ENCODE peak calls at places on chromosomes 5 and 9, in five cellular contexts. One of them, this sample, is unnamed. For H3K27me3, the result is how much of the 10 kb centered on the place peaks cover.

GRCh38 chr9:113593682-113594281 is 130.3 kb downstream of the RGS3 start:
- DNase-seq in keratinocyte: peak
- DNase-seq in AG04450: peak
- DNase-seq in WERI-Rb-1: peak
- DNase-seq in MM.1S: no peak
- DNase-seq in this sample: no peak

GRCh38 chr9:100670719-100671118 is 92.8 kb downstream of the CAVIN4 start:
- DNase-seq in keratinocyte: no peak
- DNase-seq in AG04450: no peak
- DNase-seq in WERI-Rb-1: no peak
- DNase-seq in MM.1S: no peak
- DNase-seq in this sample: no peak

GRCh38 chr5:150582281-150582791 is 58.1 kb upstream of the SYNPO start:
- DNase-seq in AG04450: peak
- DNase-seq in WERI-Rb-1: no peak
- DNase-seq in keratinocyte: no peak
- DNase-seq in MM.1S: no peak
- DNase-seq in this sample: no peak

GRCh38 chr5:125992050-125992449 is 431.2 kb upstream of the GRAMD2B start:
- DNase-seq in MM.1S: no peak
- DNase-seq in keratinocyte: no peak
- DNase-seq in AG04450: no peak
- DNase-seq in WERI-Rb-1: no peak
- DNase-seq in this sample: no peak

GRCh38 chr9:127887792-127888191 is 10.3 kb upstream of the AK1 start:
- DNase-seq in keratinocyte: no peak
- DNase-seq in MM.1S: no peak
- DNase-seq in WERI-Rb-1: no peak
- DNase-seq in AG04450: no peak
- DNase-seq in this sample: no peak

GRCh38 chr5:1943481-1943880 is 60.8 kb upstream of the IRX4 start:
- DNase-seq in WERI-Rb-1: no peak
- DNase-seq in keratinocyte: no peak
- DNase-seq in MM.1S: no peak
- DNase-seq in AG04450: no peak
- DNase-seq in this sample: no peak

GRCh38 chr5:121949885-121950284 is 11.9 kb upstream of the SRFBP1 start:
- DNase-seq in WERI-Rb-1: peak
- DNase-seq in MM.1S: peak
- DNase-seq in AG04450: peak
- DNase-seq in keratinocyte: no peak
- DNase-seq in this sample: no peak

GRCh38 chr5:172864161-172864560 is 30.1 kb downstream of the ERGIC1 start:
- DNase-seq in AG04450: no peak
- DNase-seq in WERI-Rb-1: no peak
- DNase-seq in keratinocyte: no peak
- DNase-seq in MM.1S: no peak
- DNase-seq in this sample: no peak

GRCh38 chr5:140011297-140011802 is 31.7 kb downstream of the NRG2 start:
- DNase-seq in keratinocyte: no peak
- DNase-seq in MM.1S: peak
- DNase-seq in WERI-Rb-1: peak
- DNase-seq in AG04450: no peak
- DNase-seq in this sample: no peak

GRCh38 chr5:56974241-56974640 is 22.3 kb upstream of the MIER3 start:
- DNase-seq in WERI-Rb-1: no peak
- DNase-seq in AG04450: no peak
- DNase-seq in keratinocyte: no peak
- DNase-seq in MM.1S: no peak
- DNase-seq in this sample: no peak

GRCh38 chr5:156119692-156120091 is 207.3 kb upstream of the SGCD start:
- DNase-seq in keratinocyte: no peak
- DNase-seq in WERI-Rb-1: no peak
- DNase-seq in AG04450: no peak
- DNase-seq in MM.1S: no peak
- DNase-seq in this sample: no peak

GRCh38 chr5:108487951-108488350 is 106.1 kb upstream of the FBXL17 start:
- DNase-seq in AG04450: no peak
- DNase-seq in MM.1S: no peak
- DNase-seq in WERI-Rb-1: no peak
- DNase-seq in keratinocyte: no peak
- DNase-seq in this sample: no peak

GRCh38 chr9:91790912-91791311 is 159.1 kb downstream of the ROR2 start:
- DNase-seq in WERI-Rb-1: no peak
- DNase-seq in keratinocyte: no peak
- DNase-seq in AG04450: no peak
- DNase-seq in MM.1S: no peak
- DNase-seq in this sample: no peak

GRCh38 chr9:15642369-15642962 is 89.6 kb downstream of the CCDC171 start:
- DNase-seq in AG04450: peak
- DNase-seq in WERI-Rb-1: no peak
- DNase-seq in keratinocyte: no peak
- DNase-seq in MM.1S: peak
- DNase-seq in this sample: no peak

GRCh38 chr5:150109921-150110320 is 23.6 kb upstream of the CSF1R start:
- DNase-seq in MM.1S: no peak
- DNase-seq in AG04450: no peak
- DNase-seq in WERI-Rb-1: peak
- DNase-seq in keratinocyte: no peak
- DNase-seq in this sample: no peak

GRCh38 chr5:10250804-10251276 is 760 bp downstream of the CCT5 start:
- DNase-seq in WERI-Rb-1: no peak
- DNase-seq in AG04450: no peak
- DNase-seq in keratinocyte: no peak
- DNase-seq in MM.1S: peak
- DNase-seq in this sample: no peak

GRCh38 chr5:111170279-111170678 is 53.9 kb upstream of the CAMK4 start:
- DNase-seq in WERI-Rb-1: no peak
- DNase-seq in keratinocyte: no peak
- DNase-seq in AG04450: no peak
- DNase-seq in MM.1S: no peak
- DNase-seq in this sample: no peak

GRCh38 chr5:53288511-53288910 is 179.0 kb upstream of the MOCS2 start:
- DNase-seq in AG04450: no peak
- DNase-seq in WERI-Rb-1: no peak
- DNase-seq in keratinocyte: peak
- DNase-seq in MM.1S: no peak
- DNase-seq in this sample: no peak

GRCh38 chr5:6158974-6159863 is 219.1 kb downstream of the MED10 start:
- DNase-seq in AG04450: no peak
- DNase-seq in keratinocyte: peak
- DNase-seq in MM.1S: no peak
- DNase-seq in WERI-Rb-1: no peak
- DNase-seq in this sample: no peak

GRCh38 chr5:42377496-42377895 is 45.7 kb upstream of the GHR start:
- DNase-seq in MM.1S: no peak
- DNase-seq in AG04450: no peak
- DNase-seq in WERI-Rb-1: no peak
- DNase-seq in keratinocyte: no peak
- DNase-seq in this sample: no peak

GRCh38 chr5:32320576-32320975 is 7.8 kb upstream of the MTMR12 start:
- DNase-seq in AG04450: no peak
- DNase-seq in keratinocyte: no peak
- DNase-seq in MM.1S: no peak
- DNase-seq in WERI-Rb-1: no peak
- DNase-seq in this sample: no peak

GRCh38 chr5:33049845-33050244 is 338.7 kb downstream of the NPR3 start:
- DNase-seq in MM.1S: no peak
- DNase-seq in keratinocyte: peak
- DNase-seq in WERI-Rb-1: no peak
- DNase-seq in AG04450: no peak
- DNase-seq in this sample: no peak

GRCh38 chr9:86135374-86135773 is 36.0 kb upstream of the GOLM1 start:
- DNase-seq in keratinocyte: no peak
- DNase-seq in WERI-Rb-1: no peak
- DNase-seq in MM.1S: no peak
- DNase-seq in AG04450: no peak
- DNase-seq in this sample: no peak

GRCh38 chr5:16378762-16379161 is 86.8 kb downstream of the ZNF622 start:
- DNase-seq in WERI-Rb-1: no peak
- DNase-seq in AG04450: no peak
- DNase-seq in keratinocyte: no peak
- DNase-seq in MM.1S: no peak
- DNase-seq in this sample: no peak

GRCh38 chr9:124011460-124012301 is at the start of gene LHX2:
- DNase-seq in keratinocyte: peak
- DNase-seq in MM.1S: peak
- DNase-seq in WERI-Rb-1: no peak
- DNase-seq in AG04450: no peak
- DNase-seq in this sample: no peak

GRCh38 chr9:109574061-109574882 is 76.2 kb upstream of the PTPN3 start:
- DNase-seq in MM.1S: peak
- DNase-seq in WERI-Rb-1: peak
- DNase-seq in AG04450: peak
- DNase-seq in keratinocyte: no peak
- DNase-seq in this sample: no peak

GRCh38 chr9:133169102-133169501 is 5.4 kb upstream of the GBGT1 start:
- DNase-seq in AG04450: no peak
- DNase-seq in MM.1S: no peak
- DNase-seq in keratinocyte: no peak
- DNase-seq in WERI-Rb-1: no peak
- DNase-seq in this sample: no peak
- H3K27ac ChIP-seq in AG04450: no peak
- H3K27ac ChIP-seq in MM.1S: no peak
- H3K27ac ChIP-seq in keratinocyte: no peak
- H3K27ac ChIP-seq in WERI-Rb-1: no peak
- H3K27ac ChIP-seq in this sample: no peak

GRCh38 chr9:111803924-111804323 is 9.2 kb upstream of the SHOC1 start:
- DNase-seq in WERI-Rb-1: no peak
- DNase-seq in MM.1S: peak
- DNase-seq in keratinocyte: no peak
- DNase-seq in AG04450: no peak
- DNase-seq in this sample: no peak

GRCh38 chr9:111805262-111805661 is 10.5 kb upstream of the SHOC1 start:
- DNase-seq in keratinocyte: no peak
- DNase-seq in WERI-Rb-1: no peak
- DNase-seq in AG04450: no peak
- DNase-seq in MM.1S: no peak
- DNase-seq in this sample: no peak

GRCh38 chr9:111804636-111805035 is 9.9 kb upstream of the SHOC1 start:
- DNase-seq in WERI-Rb-1: no peak
- DNase-seq in MM.1S: no peak
- DNase-seq in keratinocyte: no peak
- DNase-seq in AG04450: no peak
- DNase-seq in this sample: no peak

GRCh38 chr9:111805841-111806241 is 11.1 kb upstream of the SHOC1 start:
- DNase-seq in MM.1S: no peak
- DNase-seq in keratinocyte: peak
- DNase-seq in AG04450: no peak
- DNase-seq in WERI-Rb-1: no peak
- DNase-seq in this sample: no peak

DNA sequence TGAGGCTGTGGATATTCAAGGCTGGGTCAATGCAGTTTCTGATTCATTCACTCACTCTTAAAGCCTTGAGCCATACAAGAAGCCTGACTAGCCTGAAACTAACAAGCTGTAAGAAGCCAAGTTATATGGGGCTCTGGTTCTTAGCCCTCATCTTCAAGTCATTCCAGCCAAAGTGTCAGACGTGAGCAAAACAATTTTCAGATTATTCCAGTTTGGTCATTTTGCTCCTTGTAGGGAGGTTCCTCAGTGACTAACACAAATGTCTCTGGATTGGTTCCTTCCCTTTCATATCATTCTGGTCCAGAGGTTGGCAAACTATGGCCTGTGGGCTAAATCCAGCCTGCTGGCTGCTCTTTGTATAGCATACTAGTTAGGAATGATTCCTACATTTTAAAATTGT is 12.5 kb upstream of the SHOC1 start:
- DNase-seq in WERI-Rb-1: no peak
- DNase-seq in keratinocyte: no peak
- DNase-seq in AG04450: no peak
- DNase-seq in MM.1S: no peak
- DNase-seq in this sample: no peak
- TF ChIP-seq CTCF in WERI-Rb-1: no peak
- TF ChIP-seq CTCF in keratinocyte: no peak
- TF ChIP-seq CTCF in AG04450: no peak
- TF ChIP-seq CTCF in MM.1S: no peak
- TF ChIP-seq CTCF in this sample: no peak

DNA sequence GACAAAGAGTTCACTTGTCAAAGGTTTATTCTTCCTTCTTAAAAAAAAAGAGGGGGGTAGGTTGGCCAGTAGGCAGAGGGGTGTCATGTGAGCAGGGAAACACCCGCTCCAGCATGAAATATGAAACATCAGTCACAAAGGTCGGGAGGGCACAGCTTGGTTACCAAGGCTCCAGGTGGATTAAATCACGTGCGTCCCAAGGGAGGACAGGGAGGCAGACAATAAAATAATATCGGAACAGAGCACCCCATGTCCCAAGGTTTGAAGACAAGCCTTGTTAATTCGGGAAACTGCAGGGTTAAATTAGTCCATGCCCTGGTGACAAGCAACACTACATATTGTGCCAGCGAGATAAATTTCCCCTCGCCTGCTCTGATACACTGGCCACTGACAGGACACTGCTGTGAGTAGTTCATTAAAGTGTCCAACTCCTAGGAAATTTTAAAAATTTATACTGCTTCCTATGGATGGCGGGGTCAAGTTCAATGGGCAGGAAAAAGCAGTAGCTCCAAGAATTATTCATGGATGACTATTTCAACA is 401.3 kb downstream of the IRX1 start:
- DNase-seq in WERI-Rb-1: no peak
- DNase-seq in MM.1S: no peak
- DNase-seq in AG04450: no peak
- DNase-seq in keratinocyte: no peak
- DNase-seq in this sample: no peak
- H3K27me3 ChIP-seq in WERI-Rb-1: under half
- H3K27me3 ChIP-seq in MM.1S: under half
- H3K27me3 ChIP-seq in AG04450: under half
- H3K27me3 ChIP-seq in keratinocyte: under half
- H3K27me3 ChIP-seq in this sample: under half

GRCh38 chr9:126372716-126373115 is 46.1 kb downstream of the MVB12B start:
- DNase-seq in keratinocyte: no peak
- DNase-seq in AG04450: no peak
- DNase-seq in MM.1S: no peak
- DNase-seq in WERI-Rb-1: no peak
- DNase-seq in this sample: no peak

GRCh38 chr9:126375386-126375785 is 48.8 kb downstream of the MVB12B start:
- DNase-seq in WERI-Rb-1: no peak
- DNase-seq in keratinocyte: no peak
- DNase-seq in MM.1S: no peak
- DNase-seq in AG04450: no peak
- DNase-seq in this sample: no peak

GRCh38 chr9:126371007-126371870 is 44.6 kb downstream of the MVB12B start:
- DNase-seq in keratinocyte: no peak
- DNase-seq in MM.1S: no peak
- DNase-seq in WERI-Rb-1: no peak
- DNase-seq in AG04450: no peak
- DNase-seq in this sample: no peak

GRCh38 chr9:126374366-126374781 is 47.7 kb downstream of the MVB12B start:
- DNase-seq in AG04450: no peak
- DNase-seq in MM.1S: no peak
- DNase-seq in keratinocyte: no peak
- DNase-seq in WERI-Rb-1: no peak
- DNase-seq in this sample: no peak

DNA sequence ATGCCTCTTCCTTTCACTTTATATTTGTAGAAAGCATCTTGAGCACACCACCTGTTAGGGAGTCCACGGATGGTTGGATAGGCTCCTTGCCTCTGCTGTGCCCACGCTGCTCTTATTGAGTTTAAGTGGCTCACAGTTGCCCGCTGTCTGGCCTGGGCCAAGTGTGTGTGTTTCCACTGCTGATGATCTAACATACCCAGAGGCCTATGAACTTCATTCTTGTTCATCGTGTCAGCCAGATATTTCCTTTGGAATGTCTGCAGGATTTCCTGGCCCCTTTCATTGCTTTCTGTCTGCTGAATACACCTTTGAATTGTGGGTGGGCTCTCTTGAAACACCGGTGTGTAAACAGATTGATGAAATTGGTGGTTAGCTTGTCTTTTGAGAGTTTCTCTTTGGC is 46.6 kb downstream of the MVB12B start:
- DNase-seq in AG04450: no peak
- DNase-seq in WERI-Rb-1: no peak
- DNase-seq in keratinocyte: no peak
- DNase-seq in MM.1S: no peak
- DNase-seq in this sample: no peak
- H3K27ac ChIP-seq in AG04450: no peak
- H3K27ac ChIP-seq in WERI-Rb-1: no peak
- H3K27ac ChIP-seq in keratinocyte: no peak
- H3K27ac ChIP-seq in MM.1S: no peak
- H3K27ac ChIP-seq in this sample: no peak

This sample was measured in CD4-positive, alpha-beta T cell.